ENCODE peak calls at places on chromosomes 5 and 9, in six cellular contexts. R is RPMI8226, M is astrocyte of the spinal cord, Q is head of caudate nucleus, K is RWPE1, B is aorta. E is an unnamed sample.

GRCh38 chr5:133369161-133369783 is 243.1 kb downstream of the FSTL4 start:
- DNase-seq in Q (peak; percentile 18), R (no peak), B (no peak), M (no peak), K (no peak), E (no peak)

GRCh38 chr9:99896119-99896518 is 10.3 kb upstream of the STX17 start:
- DNase-seq in R (no peak), Q (no peak), K (no peak), M (no peak), B (no peak), E (no peak)

GRCh38 chr9:114250235-114250568 is 72.7 kb upstream of the ORM1 start:
- DNase-seq in R (no peak), M (peak; percentile 87), Q (peak; percentile 65), B (peak; percentile 89), K (no peak), E (peak; percentile 21)

GRCh38 chr9:113894166-113894565 is 18.1 kb downstream of the ZNF618 start:
- DNase-seq in M (no peak), Q (no peak), K (no peak), R (no peak), B (no peak), E (no peak)

GRCh38 chr9:95516221-95516735 is 493 bp downstream of the PTCH1 start:
- DNase-seq in B (no peak), Q (no peak), M (no peak), R (peak; percentile 26), K (no peak), E (peak; percentile 43)

GRCh38 chr5:114412509-114413171 is 50.8 kb downstream of the KCNN2 start:
- DNase-seq in K (peak; percentile 55), M (peak; percentile 86), B (no peak), Q (no peak), R (no peak), E (peak; percentile 15)

GRCh38 chr9:124940521-124940893 is 376 bp downstream of the GOLGA1 start:
- DNase-seq in B (no peak), Q (no peak), R (peak; percentile 61), M (no peak), K (peak; percentile 59), E (no peak)

GRCh38 chr5:9852686-9853085 is 222.5 kb upstream of the TAS2R1 start:
- DNase-seq in R (no peak), M (peak; percentile 47), Q (no peak), B (no peak), K (no peak), E (no peak)

GRCh38 chr5:589588-589987 is 22.6 kb upstream of the CEP72 start:
- DNase-seq in Q (no peak), M (no peak), B (no peak), R (no peak), K (no peak), E (no peak)

GRCh38 chr9:114462791-114463190 is 42.5 kb downstream of the WHRN start:
- DNase-seq in K (no peak), R (no peak), B (no peak), M (no peak), Q (no peak), E (no peak)

GRCh38 chr5:112616812-112617547 is 120.7 kb upstream of the APC start:
- DNase-seq in B (no peak), R (peak; percentile 28), M (no peak), K (no peak), Q (no peak), E (no peak)

GRCh38 chr5:112434650-112435049 is 15.6 kb upstream of the EPB41L4A start:
- DNase-seq in R (no peak), Q (no peak), M (no peak), B (no peak), K (peak; percentile 27), E (no peak)

GRCh38 chr9:7239708-7240107 is 481.9 kb downstream of the KDM4C start:
- DNase-seq in K (no peak), Q (no peak), R (no peak), M (no peak), B (no peak), E (no peak)

GRCh38 chr5:153827407-153827806 is 211.3 kb downstream of the FAM114A2 start:
- DNase-seq in B (no peak), K (no peak), R (peak; percentile 4), M (no peak), Q (no peak), E (no peak)

GRCh38 chr9:129945314-129945713 is 97.7 kb downstream of the FNBP1 start:
- DNase-seq in Q (no peak), K (no peak), R (no peak), M (no peak), B (no peak), E (no peak)

GRCh38 chr5:25694805-25695204 is 1050.0 kb upstream of the CDH10 start:
- DNase-seq in Q (no peak), B (no peak), R (no peak), M (no peak), K (no peak), E (no peak)

GRCh38 chr5:61479850-61480614 is 148.0 kb downstream of the ZSWIM6 start:
- DNase-seq in Q (no peak), K (no peak), M (no peak), R (no peak), B (no peak), E (no peak)

GRCh38 chr5:146840016-146840415 is 38.5 kb downstream of the PPP2R2B start:
- DNase-seq in B (no peak), Q (no peak), R (no peak), K (no peak), M (no peak), E (no peak)

GRCh38 chr5:149728303-149728702 is 1.8 kb upstream of the PPARGC1B start:
- DNase-seq in R (no peak), K (peak; percentile 41), B (no peak), M (peak; percentile 20), Q (no peak), E (no peak)

GRCh38 chr5:10445352-10445751 is 3.7 kb downstream of the ROPN1L start:
- DNase-seq in Q (no peak), B (no peak), R (no peak), K (no peak), M (no peak), E (no peak)

GRCh38 chr5:78631931-78632330 is 16.6 kb downstream of the LHFPL2 start:
- DNase-seq in R (no peak), M (no peak), Q (no peak), B (no peak), K (no peak), E (no peak)

GRCh38 chr5:158414780-158415179 is 555.8 kb upstream of the CLINT1 start:
- DNase-seq in Q (no peak), M (peak; percentile 86), K (peak; percentile 56), R (no peak), B (no peak), E (peak; percentile 81)